ENCODE peak calls at places on chromosomes 7 and 10, in four cellular contexts. One of them, this sample, is unnamed.

GRCh38 chr10:71889388-71889987 is 38.4 kb upstream of the PSAP start:
- DNase-seq in head of caudate nucleus: no peak
- DNase-seq in HCT116: no peak
- DNase-seq in NCI-H345: no peak
- DNase-seq in this sample: no peak

GRCh38 chr7:4025694-4026615 is 656.1 kb upstream of the FOXK1 start:
- DNase-seq in head of caudate nucleus: no peak
- DNase-seq in HCT116: no peak
- DNase-seq in NCI-H345: no peak
- DNase-seq in this sample: no peak

GRCh38 chr7:39589323-39590111 is 23.3 kb downstream of the YAE1 start:
- DNase-seq in head of caudate nucleus: no peak
- DNase-seq in HCT116: peak
- DNase-seq in NCI-H345: no peak
- DNase-seq in this sample: no peak

GRCh38 chr7:39618868-39619267 is 4.5 kb upstream of the RALA start:
- DNase-seq in head of caudate nucleus: no peak
- DNase-seq in HCT116: no peak
- DNase-seq in NCI-H345: no peak
- DNase-seq in this sample: no peak

GRCh38 chr7:38451840-38452239 is 178.4 kb upstream of the TARP start:
- DNase-seq in head of caudate nucleus: no peak
- DNase-seq in HCT116: peak
- DNase-seq in NCI-H345: peak
- DNase-seq in this sample: no peak

GRCh38 chr10:101507241-101507640 is 80.8 kb downstream of the POLL start:
- DNase-seq in head of caudate nucleus: no peak
- DNase-seq in HCT116: no peak
- DNase-seq in NCI-H345: no peak
- DNase-seq in this sample: no peak

GRCh38 chr7:111101856-111102646 is 11.1 kb downstream of the LRRN3 start:
- DNase-seq in head of caudate nucleus: no peak
- DNase-seq in HCT116: no peak
- DNase-seq in NCI-H345: no peak
- DNase-seq in this sample: no peak

GRCh38 chr10:132972986-132973902 is 30.9 kb upstream of the CFAP46 start:
- DNase-seq in head of caudate nucleus: no peak
- DNase-seq in HCT116: no peak
- DNase-seq in NCI-H345: no peak
- DNase-seq in this sample: no peak

GRCh38 chr10:47025540-47026300 is 114.5 kb downstream of the PTPN20 start:
- DNase-seq in head of caudate nucleus: peak
- DNase-seq in HCT116: no peak
- DNase-seq in NCI-H345: no peak
- DNase-seq in this sample: no peak

GRCh38 chr10:95295031-95295755 is 4.4 kb upstream of the PDLIM1 start:
- DNase-seq in head of caudate nucleus: no peak
- DNase-seq in HCT116: no peak
- DNase-seq in NCI-H345: peak
- DNase-seq in this sample: peak

GRCh38 chr7:106959753-106960152 is 84.8 kb upstream of the PRKAR2B start:
- DNase-seq in head of caudate nucleus: no peak
- DNase-seq in HCT116: no peak
- DNase-seq in NCI-H345: no peak
- DNase-seq in this sample: no peak

GRCh38 chr10:104329754-104330153 is 8.5 kb downstream of the ITPRIP start:
- DNase-seq in head of caudate nucleus: no peak
- DNase-seq in HCT116: peak
- DNase-seq in NCI-H345: no peak
- DNase-seq in this sample: no peak

GRCh38 chr7:80439894-80440811 is 71.7 kb downstream of the GNAT3 start:
- DNase-seq in head of caudate nucleus: no peak
- DNase-seq in HCT116: no peak
- DNase-seq in NCI-H345: no peak
- DNase-seq in this sample: no peak

GRCh38 chr10:132915411-132915810 is 27.0 kb downstream of the CFAP46 start:
- DNase-seq in head of caudate nucleus: no peak
- DNase-seq in HCT116: no peak
- DNase-seq in NCI-H345: peak
- DNase-seq in this sample: no peak

GRCh38 chr10:1211844-1212570 is 155.8 kb downstream of the WDR37 start:
- DNase-seq in head of caudate nucleus: no peak
- DNase-seq in HCT116: no peak
- DNase-seq in NCI-H345: no peak
- DNase-seq in this sample: no peak

GRCh38 chr7:71753959-71754652 is 622.2 kb downstream of the GALNT17 start:
- DNase-seq in head of caudate nucleus: no peak
- DNase-seq in HCT116: no peak
- DNase-seq in NCI-H345: no peak
- DNase-seq in this sample: no peak

GRCh38 chr7:82050792-82051191 is 280.9 kb upstream of the HGF start:
- DNase-seq in head of caudate nucleus: no peak
- DNase-seq in HCT116: no peak
- DNase-seq in NCI-H345: no peak
- DNase-seq in this sample: no peak

GRCh38 chr7:76369011-76369410 is 10.2 kb upstream of the YWHAG start:
- DNase-seq in head of caudate nucleus: no peak
- DNase-seq in HCT116: no peak
- DNase-seq in NCI-H345: no peak
- DNase-seq in this sample: no peak

GRCh38 chr7:919114-919442 is 35.4 kb downstream of the ADAP1 start:
- DNase-seq in head of caudate nucleus: peak
- DNase-seq in HCT116: no peak
- DNase-seq in NCI-H345: no peak
- DNase-seq in this sample: no peak

GRCh38 chr10:27470890-27471289 is 33.2 kb upstream of the RAB18 start:
- DNase-seq in head of caudate nucleus: no peak
- DNase-seq in HCT116: no peak
- DNase-seq in NCI-H345: no peak
- DNase-seq in this sample: no peak

GRCh38 chr10:122186822-122187810 is 84.0 kb upstream of the BTBD16 start:
- DNase-seq in head of caudate nucleus: no peak
- DNase-seq in HCT116: no peak
- DNase-seq in NCI-H345: no peak
- DNase-seq in this sample: no peak

GRCh38 chr10:13959443-13960359 is 371.0 kb downstream of the FRMD4A start:
- DNase-seq in head of caudate nucleus: no peak
- DNase-seq in HCT116: no peak
- DNase-seq in NCI-H345: no peak
- DNase-seq in this sample: no peak

GRCh38 chr7:106047818-106048490 is 64.2 kb downstream of the SYPL1 start:
- DNase-seq in head of caudate nucleus: no peak
- DNase-seq in HCT116: no peak
- DNase-seq in NCI-H345: peak
- DNase-seq in this sample: no peak

GRCh38 chr10:69979177-69979576 is 73.5 kb upstream of the MACROH2A2 start:
- DNase-seq in head of caudate nucleus: no peak
- DNase-seq in HCT116: no peak
- DNase-seq in NCI-H345: no peak
- DNase-seq in this sample: no peak

GRCh38 chr7:5598769-5599371 is 175.2 kb upstream of the TNRC18 start:
- DNase-seq in head of caudate nucleus: no peak
- DNase-seq in HCT116: no peak
- DNase-seq in NCI-H345: no peak
- DNase-seq in this sample: no peak

This sample was measured in NCI-H774.